ENCODE peak calls at places on chromosomes 3 and 15, in seven cellular contexts. One of them, this sample, is unnamed.
A peak's percentile ranks its signal among the peaks of the same experiment; 100 is the strongest.

GRCh38 chr3:43260412-43260811 is 25.9 kb upstream of the SNRK start:
- DNase-seq in AG09309: no peak
- DNase-seq in AG04449: no peak
- DNase-seq in lung: no peak
- DNase-seq in myocyte: no peak
- DNase-seq in activated CD4-positive, alpha-beta T cell treated with anti-CD3 and anti-CD28 coated beads for 1 hour: no peak
- DNase-seq in globus pallidus: no peak
- DNase-seq in this sample: no peak

GRCh38 chr15:85445361-85445760 is 65.0 kb downstream of the AKAP13 start:
- DNase-seq in AG09309: no peak
- DNase-seq in AG04449: no peak
- DNase-seq in lung: no peak
- DNase-seq in myocyte: no peak
- DNase-seq in activated CD4-positive, alpha-beta T cell treated with anti-CD3 and anti-CD28 coated beads for 1 hour: no peak
- DNase-seq in globus pallidus: no peak
- DNase-seq in this sample: no peak

GRCh38 chr3:45939341-45939771 is 3.9 kb upstream of the CXCR6 start:
- DNase-seq in AG09309: no peak
- DNase-seq in AG04449: no peak
- DNase-seq in lung: no peak
- DNase-seq in myocyte: no peak
- DNase-seq in activated CD4-positive, alpha-beta T cell treated with anti-CD3 and anti-CD28 coated beads for 1 hour: no peak
- DNase-seq in globus pallidus: no peak
- DNase-seq in this sample: no peak

GRCh38 chr15:95897651-95898050 is 432.8 kb upstream of the NR2F2 start:
- DNase-seq in AG09309: no peak
- DNase-seq in AG04449: no peak
- DNase-seq in lung: no peak
- DNase-seq in myocyte: no peak
- DNase-seq in activated CD4-positive, alpha-beta T cell treated with anti-CD3 and anti-CD28 coated beads for 1 hour: no peak
- DNase-seq in globus pallidus: no peak
- DNase-seq in this sample: no peak

GRCh38 chr15:35141743-35142356 is 56.8 kb upstream of the NANOGP8 start:
- DNase-seq in AG09309: peak; percentile 72
- DNase-seq in AG04449: peak; percentile 90
- DNase-seq in lung: no peak
- DNase-seq in myocyte: peak; percentile 14
- DNase-seq in activated CD4-positive, alpha-beta T cell treated with anti-CD3 and anti-CD28 coated beads for 1 hour: no peak
- DNase-seq in globus pallidus: no peak
- DNase-seq in this sample: no peak

GRCh38 chr3:114111060-114111790 is 54.7 kb downstream of the QTRT2 start:
- DNase-seq in AG09309: no peak
- DNase-seq in AG04449: no peak
- DNase-seq in lung: no peak
- DNase-seq in myocyte: no peak
- DNase-seq in activated CD4-positive, alpha-beta T cell treated with anti-CD3 and anti-CD28 coated beads for 1 hour: no peak
- DNase-seq in globus pallidus: no peak
- DNase-seq in this sample: no peak

GRCh38 chr3:83093222-83093572 is 1331.8 kb upstream of the GBE1 start:
- DNase-seq in AG09309: no peak
- DNase-seq in AG04449: no peak
- DNase-seq in lung: no peak
- DNase-seq in myocyte: no peak
- DNase-seq in activated CD4-positive, alpha-beta T cell treated with anti-CD3 and anti-CD28 coated beads for 1 hour: no peak
- DNase-seq in globus pallidus: no peak
- DNase-seq in this sample: no peak

GRCh38 chr3:177960014-177960413 is 576.2 kb upstream of the KCNMB2 start:
- DNase-seq in AG09309: no peak
- DNase-seq in AG04449: no peak
- DNase-seq in lung: no peak
- DNase-seq in myocyte: no peak
- DNase-seq in activated CD4-positive, alpha-beta T cell treated with anti-CD3 and anti-CD28 coated beads for 1 hour: no peak
- DNase-seq in globus pallidus: no peak
- DNase-seq in this sample: no peak

GRCh38 chr3:56471771-56472170 is 3.5 kb upstream of the ERC2 start:
- DNase-seq in AG09309: no peak
- DNase-seq in AG04449: no peak
- DNase-seq in lung: no peak
- DNase-seq in myocyte: no peak
- DNase-seq in activated CD4-positive, alpha-beta T cell treated with anti-CD3 and anti-CD28 coated beads for 1 hour: no peak
- DNase-seq in globus pallidus: no peak
- DNase-seq in this sample: no peak

GRCh38 chr3:127175272-127175671 is 17.7 kb upstream of the PRR23E start:
- DNase-seq in AG09309: no peak
- DNase-seq in AG04449: no peak
- DNase-seq in lung: peak; percentile 20
- DNase-seq in myocyte: no peak
- DNase-seq in activated CD4-positive, alpha-beta T cell treated with anti-CD3 and anti-CD28 coated beads for 1 hour: no peak
- DNase-seq in globus pallidus: no peak
- DNase-seq in this sample: no peak

GRCh38 chr15:39598958-39599845 is 18.3 kb downstream of the THBS1 start:
- DNase-seq in AG09309: peak; percentile 64
- DNase-seq in AG04449: peak; percentile 42
- DNase-seq in lung: no peak
- DNase-seq in myocyte: peak; percentile 67
- DNase-seq in activated CD4-positive, alpha-beta T cell treated with anti-CD3 and anti-CD28 coated beads for 1 hour: no peak
- DNase-seq in globus pallidus: no peak
- DNase-seq in this sample: no peak

GRCh38 chr3:171301002-171301401 is 159.2 kb downstream of the TNIK start:
- DNase-seq in AG09309: no peak
- DNase-seq in AG04449: no peak
- DNase-seq in lung: no peak
- DNase-seq in myocyte: no peak
- DNase-seq in activated CD4-positive, alpha-beta T cell treated with anti-CD3 and anti-CD28 coated beads for 1 hour: no peak
- DNase-seq in globus pallidus: no peak
- DNase-seq in this sample: no peak

GRCh38 chr3:13346481-13347389 is 73.4 kb downstream of the NUP210 start:
- DNase-seq in AG09309: no peak
- DNase-seq in AG04449: no peak
- DNase-seq in lung: no peak
- DNase-seq in myocyte: peak; percentile 38
- DNase-seq in activated CD4-positive, alpha-beta T cell treated with anti-CD3 and anti-CD28 coated beads for 1 hour: peak; percentile 55
- DNase-seq in globus pallidus: no peak
- DNase-seq in this sample: no peak

GRCh38 chr15:62878070-62878469 is 164.5 kb upstream of the TPM1 start:
- DNase-seq in AG09309: no peak
- DNase-seq in AG04449: no peak
- DNase-seq in lung: no peak
- DNase-seq in myocyte: no peak
- DNase-seq in activated CD4-positive, alpha-beta T cell treated with anti-CD3 and anti-CD28 coated beads for 1 hour: no peak
- DNase-seq in globus pallidus: no peak
- DNase-seq in this sample: no peak

GRCh38 chr15:48927181-48927580 is 36.5 kb downstream of the SHC4 start:
- DNase-seq in AG09309: no peak
- DNase-seq in AG04449: no peak
- DNase-seq in lung: no peak
- DNase-seq in myocyte: no peak
- DNase-seq in activated CD4-positive, alpha-beta T cell treated with anti-CD3 and anti-CD28 coated beads for 1 hour: no peak
- DNase-seq in globus pallidus: no peak
- DNase-seq in this sample: no peak

GRCh38 chr3:167978071-167978470 is 117.7 kb downstream of the GOLIM4 start:
- DNase-seq in AG09309: no peak
- DNase-seq in AG04449: no peak
- DNase-seq in lung: no peak
- DNase-seq in myocyte: peak; percentile 80
- DNase-seq in activated CD4-positive, alpha-beta T cell treated with anti-CD3 and anti-CD28 coated beads for 1 hour: no peak
- DNase-seq in globus pallidus: peak; percentile 0
- DNase-seq in this sample: peak; percentile 35

GRCh38 chr3:46998121-46998851 is 18.8 kb downstream of the NBEAL2 start:
- DNase-seq in AG09309: no peak
- DNase-seq in AG04449: no peak
- DNase-seq in lung: peak; percentile 78
- DNase-seq in myocyte: no peak
- DNase-seq in activated CD4-positive, alpha-beta T cell treated with anti-CD3 and anti-CD28 coated beads for 1 hour: peak; percentile 63
- DNase-seq in globus pallidus: no peak
- DNase-seq in this sample: peak; percentile 75

GRCh38 chr3:128479558-128480086 is 12.9 kb upstream of the DNAJB8 start:
- DNase-seq in AG09309: no peak
- DNase-seq in AG04449: no peak
- DNase-seq in lung: no peak
- DNase-seq in myocyte: no peak
- DNase-seq in activated CD4-positive, alpha-beta T cell treated with anti-CD3 and anti-CD28 coated beads for 1 hour: no peak
- DNase-seq in globus pallidus: no peak
- DNase-seq in this sample: no peak

GRCh38 chr3:120170223-120170622 is 76.0 kb upstream of the GSK3B start:
- DNase-seq in AG09309: no peak
- DNase-seq in AG04449: no peak
- DNase-seq in lung: no peak
- DNase-seq in myocyte: peak; percentile 88
- DNase-seq in activated CD4-positive, alpha-beta T cell treated with anti-CD3 and anti-CD28 coated beads for 1 hour: no peak
- DNase-seq in globus pallidus: no peak
- DNase-seq in this sample: peak; percentile 88

GRCh38 chr3:129347446-129347845 is 68.8 kb downstream of the HMCES start:
- DNase-seq in AG09309: no peak
- DNase-seq in AG04449: no peak
- DNase-seq in lung: no peak
- DNase-seq in myocyte: no peak
- DNase-seq in activated CD4-positive, alpha-beta T cell treated with anti-CD3 and anti-CD28 coated beads for 1 hour: no peak
- DNase-seq in globus pallidus: no peak
- DNase-seq in this sample: no peak

GRCh38 chr3:197428117-197428761 is 127.5 kb downstream of the BDH1 start:
- DNase-seq in AG09309: peak; percentile 14
- DNase-seq in AG04449: no peak
- DNase-seq in lung: no peak
- DNase-seq in myocyte: peak; percentile 97
- DNase-seq in activated CD4-positive, alpha-beta T cell treated with anti-CD3 and anti-CD28 coated beads for 1 hour: peak; percentile 18
- DNase-seq in globus pallidus: no peak
- DNase-seq in this sample: no peak

GRCh38 chr3:58737644-58738043 is 71.1 kb upstream of the FAM3D start:
- DNase-seq in AG09309: no peak
- DNase-seq in AG04449: no peak
- DNase-seq in lung: no peak
- DNase-seq in myocyte: no peak
- DNase-seq in activated CD4-positive, alpha-beta T cell treated with anti-CD3 and anti-CD28 coated beads for 1 hour: no peak
- DNase-seq in globus pallidus: no peak
- DNase-seq in this sample: no peak

GRCh38 chr3:194869482-194870169 is 183.9 kb downstream of the FAM43A start:
- DNase-seq in AG09309: peak; percentile 56
- DNase-seq in AG04449: no peak
- DNase-seq in lung: no peak
- DNase-seq in myocyte: no peak
- DNase-seq in activated CD4-positive, alpha-beta T cell treated with anti-CD3 and anti-CD28 coated beads for 1 hour: no peak
- DNase-seq in globus pallidus: no peak
- DNase-seq in this sample: no peak

GRCh38 chr3:156131799-156132198 is 11.4 kb downstream of the KCNAB1 start:
- DNase-seq in AG09309: no peak
- DNase-seq in AG04449: no peak
- DNase-seq in lung: no peak
- DNase-seq in myocyte: no peak
- DNase-seq in activated CD4-positive, alpha-beta T cell treated with anti-CD3 and anti-CD28 coated beads for 1 hour: no peak
- DNase-seq in globus pallidus: no peak
- DNase-seq in this sample: no peak

GRCh38 chr3:189041482-189042090 is 130.2 kb upstream of the TPRG1 start:
- DNase-seq in AG09309: no peak
- DNase-seq in AG04449: no peak
- DNase-seq in lung: peak; percentile 48
- DNase-seq in myocyte: peak; percentile 52
- DNase-seq in activated CD4-positive, alpha-beta T cell treated with anti-CD3 and anti-CD28 coated beads for 1 hour: peak; percentile 53
- DNase-seq in globus pallidus: no peak
- DNase-seq in this sample: no peak

GRCh38 chr3:143464850-143465249 is 345.3 kb downstream of the CHST2 start:
- DNase-seq in AG09309: no peak
- DNase-seq in AG04449: no peak
- DNase-seq in lung: no peak
- DNase-seq in myocyte: peak; percentile 24
- DNase-seq in activated CD4-positive, alpha-beta T cell treated with anti-CD3 and anti-CD28 coated beads for 1 hour: no peak
- DNase-seq in globus pallidus: no peak
- DNase-seq in this sample: no peak